ENCODE peak calls at places on chromosomes 1 and 21, in seven cellular contexts. One of them, this sample, is unnamed. For H3K9me3, the result is how much of the 10 kb centered on the place peaks cover.

GRCh38 chr1:20358761-20359263 is 68.1 kb downstream of the VWA5B1 start:
- DNase-seq in vagina: no peak
- DNase-seq in CD8-positive, alpha-beta T cell: no peak
- DNase-seq in fibroblast of lung: peak
- DNase-seq in IMR-90: peak
- DNase-seq in ovary: no peak
- DNase-seq in psoas muscle: peak
- DNase-seq in this sample: peak

GRCh38 chr1:5802606-5803005 is 189.6 kb downstream of the NPHP4 start:
- DNase-seq in psoas muscle: no peak
- DNase-seq in vagina: no peak
- DNase-seq in CD8-positive, alpha-beta T cell: no peak
- DNase-seq in IMR-90: no peak
- DNase-seq in ovary: no peak
- DNase-seq in fibroblast of lung: no peak
- DNase-seq in this sample: no peak

GRCh38 chr21:28126521-28127317 is 866.0 kb downstream of the LTN1 start:
- DNase-seq in CD8-positive, alpha-beta T cell: no peak
- DNase-seq in psoas muscle: no peak
- DNase-seq in vagina: no peak
- DNase-seq in fibroblast of lung: peak
- DNase-seq in ovary: no peak
- DNase-seq in IMR-90: no peak
- DNase-seq in this sample: no peak

GRCh38 chr21:27173052-27173451 is 206.2 kb upstream of the ADAMTS5 start:
- DNase-seq in ovary: no peak
- DNase-seq in vagina: no peak
- DNase-seq in fibroblast of lung: peak
- DNase-seq in IMR-90: no peak
- DNase-seq in psoas muscle: no peak
- DNase-seq in CD8-positive, alpha-beta T cell: no peak
- DNase-seq in this sample: no peak

GRCh38 chr1:29471487-29472313 is 235.4 kb downstream of the PTPRU start:
- DNase-seq in psoas muscle: no peak
- DNase-seq in ovary: no peak
- DNase-seq in fibroblast of lung: no peak
- DNase-seq in CD8-positive, alpha-beta T cell: no peak
- DNase-seq in IMR-90: no peak
- DNase-seq in vagina: no peak
- DNase-seq in this sample: no peak

GRCh38 chr21:42515708-42516502 is 2.3 kb downstream of the SLC37A1 start:
- DNase-seq in vagina: no peak
- DNase-seq in CD8-positive, alpha-beta T cell: no peak
- DNase-seq in fibroblast of lung: no peak
- DNase-seq in IMR-90: no peak
- DNase-seq in psoas muscle: no peak
- DNase-seq in ovary: no peak
- DNase-seq in this sample: no peak

GRCh38 chr1:152961201-152961891 is 9.1 kb upstream of the SPRR4 start:
- DNase-seq in vagina: no peak
- DNase-seq in fibroblast of lung: no peak
- DNase-seq in CD8-positive, alpha-beta T cell: no peak
- DNase-seq in psoas muscle: no peak
- DNase-seq in IMR-90: no peak
- DNase-seq in ovary: no peak
- DNase-seq in this sample: no peak

GRCh38 chr21:36028127-36029069 is 31.9 kb downstream of the SETD4 start:
- DNase-seq in IMR-90: peak
- DNase-seq in psoas muscle: peak
- DNase-seq in CD8-positive, alpha-beta T cell: peak
- DNase-seq in ovary: peak
- DNase-seq in vagina: no peak
- DNase-seq in fibroblast of lung: peak
- DNase-seq in this sample: peak

GRCh38 chr1:63124666-63125191 is 197.6 kb upstream of the FOXD3 start:
- DNase-seq in fibroblast of lung: peak
- DNase-seq in vagina: no peak
- DNase-seq in CD8-positive, alpha-beta T cell: no peak
- DNase-seq in ovary: no peak
- DNase-seq in IMR-90: peak
- DNase-seq in psoas muscle: no peak
- DNase-seq in this sample: no peak

GRCh38 chr1:16983649-16984048 is 3.2 kb upstream of the MFAP2 start:
- DNase-seq in fibroblast of lung: no peak
- DNase-seq in IMR-90: no peak
- DNase-seq in vagina: no peak
- DNase-seq in ovary: no peak
- DNase-seq in psoas muscle: no peak
- DNase-seq in CD8-positive, alpha-beta T cell: no peak
- DNase-seq in this sample: no peak

GRCh38 chr1:119314001-119314796 is 54.4 kb upstream of the HAO2 start:
- DNase-seq in ovary: no peak
- DNase-seq in fibroblast of lung: no peak
- DNase-seq in CD8-positive, alpha-beta T cell: no peak
- DNase-seq in psoas muscle: no peak
- DNase-seq in vagina: no peak
- DNase-seq in IMR-90: no peak
- DNase-seq in this sample: no peak

GRCh38 chr1:11845641-11846335 is 1.8 kb downstream of the NPPA start:
- DNase-seq in vagina: no peak
- DNase-seq in ovary: no peak
- DNase-seq in CD8-positive, alpha-beta T cell: no peak
- DNase-seq in psoas muscle: no peak
- DNase-seq in IMR-90: peak
- DNase-seq in fibroblast of lung: peak
- DNase-seq in this sample: no peak

GRCh38 chr1:164804366-164804765 is 245.4 kb downstream of the PBX1 start:
- DNase-seq in psoas muscle: no peak
- DNase-seq in CD8-positive, alpha-beta T cell: no peak
- DNase-seq in ovary: no peak
- DNase-seq in vagina: no peak
- DNase-seq in fibroblast of lung: peak
- DNase-seq in IMR-90: peak
- DNase-seq in this sample: no peak

GRCh38 chr1:13892141-13892670 is 192.2 kb downstream of the PRDM2 start:
- DNase-seq in vagina: no peak
- DNase-seq in IMR-90: no peak
- DNase-seq in ovary: no peak
- DNase-seq in fibroblast of lung: no peak
- DNase-seq in CD8-positive, alpha-beta T cell: no peak
- DNase-seq in psoas muscle: no peak
- DNase-seq in this sample: no peak

GRCh38 chr21:45078877-45079281 is 4.5 kb downstream of the ADARB1 start:
- DNase-seq in ovary: no peak
- DNase-seq in psoas muscle: no peak
- DNase-seq in IMR-90: peak
- DNase-seq in CD8-positive, alpha-beta T cell: peak
- DNase-seq in fibroblast of lung: peak
- DNase-seq in vagina: no peak
- DNase-seq in this sample: no peak

GRCh38 chr1:163381487-163382184 is 59.9 kb downstream of the NUF2 start:
- DNase-seq in IMR-90: no peak
- DNase-seq in psoas muscle: no peak
- DNase-seq in fibroblast of lung: no peak
- DNase-seq in ovary: no peak
- DNase-seq in CD8-positive, alpha-beta T cell: no peak
- DNase-seq in vagina: no peak
- DNase-seq in this sample: no peak

GRCh38 chr1:62321438-62321837 is 2.2 kb upstream of the KANK4 start:
- DNase-seq in fibroblast of lung: peak
- DNase-seq in CD8-positive, alpha-beta T cell: no peak
- DNase-seq in ovary: no peak
- DNase-seq in IMR-90: peak
- DNase-seq in psoas muscle: no peak
- DNase-seq in vagina: no peak
- DNase-seq in this sample: no peak

GRCh38 chr1:23577056-23577985 is 18.0 kb upstream of the ID3 start:
- DNase-seq in ovary: peak
- DNase-seq in vagina: no peak
- DNase-seq in IMR-90: peak
- DNase-seq in fibroblast of lung: peak
- DNase-seq in psoas muscle: no peak
- DNase-seq in CD8-positive, alpha-beta T cell: no peak
- DNase-seq in this sample: no peak

GRCh38 chr21:46153259-46154154 is 1.9 kb downstream of the FTCD start:
- DNase-seq in IMR-90: no peak
- DNase-seq in ovary: peak
- DNase-seq in fibroblast of lung: peak
- DNase-seq in CD8-positive, alpha-beta T cell: peak
- DNase-seq in vagina: no peak
- DNase-seq in psoas muscle: peak
- DNase-seq in this sample: peak

GRCh38 chr1:106571109-106571508 is 485.4 kb upstream of the PRMT6 start:
- DNase-seq in IMR-90: no peak
- DNase-seq in fibroblast of lung: no peak
- DNase-seq in CD8-positive, alpha-beta T cell: no peak
- DNase-seq in psoas muscle: no peak
- DNase-seq in ovary: no peak
- DNase-seq in vagina: no peak
- DNase-seq in this sample: no peak

GRCh38 chr1:156360534-156360933 is 8.5 kb upstream of the RHBG start:
- DNase-seq in fibroblast of lung: no peak
- DNase-seq in IMR-90: no peak
- DNase-seq in CD8-positive, alpha-beta T cell: no peak
- DNase-seq in psoas muscle: no peak
- DNase-seq in ovary: no peak
- DNase-seq in vagina: no peak
- DNase-seq in this sample: no peak

GRCh38 chr1:204108312-204109141 is 35.6 kb downstream of the SOX13 start:
- DNase-seq in IMR-90: no peak
- DNase-seq in psoas muscle: no peak
- DNase-seq in vagina: no peak
- DNase-seq in ovary: no peak
- DNase-seq in CD8-positive, alpha-beta T cell: no peak
- DNase-seq in fibroblast of lung: no peak
- DNase-seq in this sample: no peak

GRCh38 chr1:162357681-162358266 is 18.9 kb downstream of the SPATA46 start:
- DNase-seq in fibroblast of lung: peak
- DNase-seq in IMR-90: peak
- DNase-seq in psoas muscle: no peak
- DNase-seq in ovary: no peak
- DNase-seq in CD8-positive, alpha-beta T cell: no peak
- DNase-seq in vagina: no peak
- DNase-seq in this sample: no peak
- TF ChIP-seq CTCF in fibroblast of lung: peak
- TF ChIP-seq CTCF in IMR-90: peak
- TF ChIP-seq CTCF in psoas muscle: peak
- TF ChIP-seq CTCF in ovary: no peak
- TF ChIP-seq CTCF in CD8-positive, alpha-beta T cell: no peak
- TF ChIP-seq CTCF in vagina: peak
- TF ChIP-seq CTCF in this sample: no peak

GRCh38 chr1:160644399-160644798 is 2.4 kb downstream of the SLAMF1 start:
- DNase-seq in vagina: no peak
- DNase-seq in CD8-positive, alpha-beta T cell: no peak
- DNase-seq in ovary: no peak
- DNase-seq in psoas muscle: no peak
- DNase-seq in IMR-90: no peak
- DNase-seq in fibroblast of lung: no peak
- DNase-seq in this sample: no peak
- H3K9me3 ChIP-seq in vagina: under half
- H3K9me3 ChIP-seq in CD8-positive, alpha-beta T cell: under half
- H3K9me3 ChIP-seq in ovary: under half
- H3K9me3 ChIP-seq in psoas muscle: under half
- H3K9me3 ChIP-seq in IMR-90: under half
- H3K9me3 ChIP-seq in fibroblast of lung: under half
- H3K9me3 ChIP-seq in this sample: under half

DNA sequence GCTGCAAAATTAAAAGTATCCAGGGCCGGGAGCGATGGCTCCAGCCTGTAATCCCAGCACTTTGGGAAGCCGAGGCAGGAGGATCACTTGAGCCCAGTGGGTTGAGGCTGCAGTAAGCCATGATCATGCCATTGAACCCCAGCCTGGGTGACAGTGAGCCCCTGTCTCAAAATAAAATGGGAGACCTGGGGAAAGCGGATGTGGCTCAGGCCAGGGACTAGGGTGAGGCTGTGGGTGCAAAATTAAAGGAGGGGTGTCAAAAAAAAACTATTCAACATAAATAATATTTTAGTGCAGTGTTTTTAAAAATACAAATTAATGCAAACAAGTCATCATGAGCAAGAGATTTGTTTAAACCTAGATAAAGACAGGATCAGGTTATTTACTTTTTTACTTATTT is 100.1 kb upstream of the SLC45A1 start:
- DNase-seq in CD8-positive, alpha-beta T cell: no peak
- DNase-seq in vagina: no peak
- DNase-seq in IMR-90: no peak
- DNase-seq in psoas muscle: no peak
- DNase-seq in ovary: no peak
- DNase-seq in fibroblast of lung: no peak
- DNase-seq in this sample: no peak
- H3K27ac ChIP-seq in CD8-positive, alpha-beta T cell: no peak
- H3K27ac ChIP-seq in vagina: peak
- H3K27ac ChIP-seq in IMR-90: peak
- H3K27ac ChIP-seq in psoas muscle: peak
- H3K27ac ChIP-seq in ovary: no peak
- H3K27ac ChIP-seq in fibroblast of lung: peak
- H3K27ac ChIP-seq in this sample: peak

GRCh38 chr1:77416692-77417450 is 135.1 kb downstream of the AK5 start:
- DNase-seq in fibroblast of lung: peak
- DNase-seq in CD8-positive, alpha-beta T cell: no peak
- DNase-seq in vagina: no peak
- DNase-seq in ovary: no peak
- DNase-seq in psoas muscle: no peak
- DNase-seq in IMR-90: peak
- DNase-seq in this sample: no peak
- TF ChIP-seq CTCF in fibroblast of lung: peak
- TF ChIP-seq CTCF in CD8-positive, alpha-beta T cell: no peak
- TF ChIP-seq CTCF in vagina: no peak
- TF ChIP-seq CTCF in ovary: no peak
- TF ChIP-seq CTCF in psoas muscle: no peak
- TF ChIP-seq CTCF in IMR-90: peak
- TF ChIP-seq CTCF in this sample: no peak

DNA sequence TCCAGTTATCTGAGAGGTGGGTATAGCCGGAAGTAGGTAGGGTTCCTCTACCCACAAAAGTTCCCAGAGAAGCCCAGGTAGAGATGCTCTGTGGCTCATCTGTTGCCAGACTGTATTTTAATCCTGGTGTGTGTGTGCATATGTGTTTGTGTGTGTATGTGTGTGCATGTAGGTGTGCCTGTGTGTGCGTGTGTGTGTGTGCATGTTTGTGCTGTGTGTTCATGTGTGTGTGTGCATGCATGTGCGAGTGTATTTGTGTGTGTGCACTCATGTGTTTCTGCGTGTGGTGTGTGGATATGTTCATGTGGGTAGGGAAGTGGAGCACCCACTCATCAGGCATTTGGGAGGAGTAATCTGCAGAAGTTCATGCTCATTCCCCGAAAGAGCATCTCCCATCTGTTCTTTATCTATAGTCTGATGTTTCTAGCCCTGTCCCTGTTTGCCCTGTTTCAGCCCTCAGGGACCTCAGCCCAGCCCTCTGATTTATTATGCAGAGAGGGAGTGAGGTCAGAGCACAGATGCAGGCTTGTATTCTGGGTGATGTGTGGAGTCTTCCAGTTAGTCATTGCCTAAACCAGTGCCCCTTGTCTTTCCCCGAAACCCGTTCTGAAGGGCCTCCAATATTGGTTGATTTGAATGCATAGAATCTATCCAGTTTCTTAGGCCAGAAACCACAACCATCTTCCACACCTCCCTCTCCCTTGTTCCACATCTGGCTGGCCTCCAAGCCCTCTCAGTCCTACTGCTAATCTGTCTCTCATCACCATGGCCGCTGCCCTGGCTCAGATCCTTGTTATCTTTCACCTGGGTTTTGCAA is 69.1 kb downstream of the DISC1 start:
- DNase-seq in psoas muscle: no peak
- DNase-seq in fibroblast of lung: peak
- DNase-seq in vagina: no peak
- DNase-seq in IMR-90: no peak
- DNase-seq in ovary: no peak
- DNase-seq in CD8-positive, alpha-beta T cell: no peak
- DNase-seq in this sample: no peak
- H3K9me3 ChIP-seq in psoas muscle: under half
- H3K9me3 ChIP-seq in fibroblast of lung: under half
- H3K9me3 ChIP-seq in vagina: under half
- H3K9me3 ChIP-seq in IMR-90: under half
- H3K9me3 ChIP-seq in ovary: under half
- H3K9me3 ChIP-seq in CD8-positive, alpha-beta T cell: under half
- H3K9me3 ChIP-seq in this sample: under half

This sample was measured in pancreas.